ENCODE peak calls at places on chromosomes 1 and 21, in ten cellular contexts. J is right atrium auricular region; H is heart left ventricle; C is dorsolateral prefrontal cortex; Z is CD8-positive, alpha-beta T cell; L is suprapubic skin; O is kidney epithelial cell; R is IMR-90; K is astrocyte of the cerebellum; M is small intestine. P is an unnamed sample.

GRCh38 chr1:176998396-176998795 is 166.1 kb downstream of the ASTN1 start:
- DNase-seq in J (no peak), H (no peak), C (no peak), Z (no peak), L (no peak), O (no peak), R (no peak), K (no peak), M (no peak), P (no peak)

GRCh38 chr1:34125721-34126380 is 39.2 kb downstream of the CSMD2 start:
- DNase-seq in J (no peak), H (no peak), C (no peak), Z (no peak), L (no peak), O (no peak), R (no peak), K (no peak), M (no peak), P (no peak)

GRCh38 chr1:153957744-153958110 is 685 bp downstream of the CRTC2 start:
- DNase-seq in J (no peak), H (no peak), C (no peak), Z (peak; percentile 49), L (no peak), O (no peak), R (no peak), K (no peak), M (peak; percentile 33), P (no peak)

GRCh38 chr1:169849346-169850022 is 44.2 kb downstream of the SCYL3 start:
- DNase-seq in J (no peak), H (no peak), C (no peak), Z (no peak), L (no peak), O (no peak), R (no peak), K (no peak), M (no peak), P (no peak)

GRCh38 chr1:93701619-93702018 is 20.0 kb upstream of the BCAR3 start:
- DNase-seq in J (no peak), H (no peak), C (no peak), Z (no peak), L (no peak), O (peak; percentile 100), R (peak; percentile 99), K (peak; percentile 94), M (no peak), P (peak; percentile 94)

GRCh38 chr1:247409869-247410544 is 6.0 kb upstream of the NLRP3 start:
- DNase-seq in J (no peak), H (no peak), C (no peak), Z (no peak), L (no peak), O (no peak), R (no peak), K (no peak), M (no peak), P (no peak)

GRCh38 chr21:45507888-45508508 is 34.2 kb downstream of the SLC19A1 start:
- DNase-seq in J (no peak), H (no peak), C (no peak), Z (no peak), L (peak; percentile 35), O (no peak), R (no peak), K (no peak), M (no peak), P (no peak)

GRCh38 chr1:55284856-55285255 is 69.7 kb upstream of the USP24 start:
- DNase-seq in J (no peak), H (no peak), C (no peak), Z (no peak), L (no peak), O (no peak), R (peak; percentile 60), K (peak; percentile 26), M (peak; percentile 14), P (no peak)

GRCh38 chr1:117695796-117696505 is 90.1 kb downstream of the TENT5C start:
- DNase-seq in J (peak; percentile 78), H (no peak), C (no peak), Z (no peak), L (no peak), O (peak; percentile 38), R (peak; percentile 96), K (no peak), M (no peak), P (peak; percentile 88)

GRCh38 chr1:62288669-62289068 is 30.6 kb downstream of the KANK4 start:
- DNase-seq in J (no peak), H (no peak), C (no peak), Z (no peak), L (no peak), O (no peak), R (no peak), K (no peak), M (no peak), P (no peak)

GRCh38 chr1:202959276-202959620 is 1.1 kb upstream of the ADIPOR1 start:
- DNase-seq in J (no peak), H (no peak), C (no peak), Z (no peak), L (no peak), O (peak; percentile 39), R (peak; percentile 74), K (no peak), M (peak; percentile 42), P (no peak)

GRCh38 chr21:46661211-46661625 is 25.7 kb downstream of the PRMT2 start:
- DNase-seq in J (no peak), H (peak; percentile 81), C (peak; percentile 66), Z (no peak), L (no peak), O (peak; percentile 34), R (peak; percentile 82), K (peak; percentile 69), M (peak; percentile 17), P (no peak)

GRCh38 chr1:71054281-71054731 is 6.7 kb upstream of the PTGER3 start:
- DNase-seq in J (no peak), H (peak; percentile 55), C (no peak), Z (no peak), L (no peak), O (no peak), R (no peak), K (no peak), M (no peak), P (no peak)

GRCh38 chr1:32246888-32247273 is at the start of gene FAM167B:
- DNase-seq in J (peak; percentile 71), H (no peak), C (no peak), Z (no peak), L (peak; percentile 72), O (no peak), R (peak; percentile 71), K (no peak), M (no peak), P (peak; percentile 84)

GRCh38 chr1:65082346-65083040 is 65.5 kb upstream of the AK4 start:
- DNase-seq in J (no peak), H (no peak), C (no peak), Z (no peak), L (no peak), O (no peak), R (no peak), K (no peak), M (no peak), P (no peak)

GRCh38 chr1:48876221-48876785 is 99.6 kb upstream of the BEND5 start:
- DNase-seq in J (no peak), H (no peak), C (no peak), Z (no peak), L (no peak), O (no peak), R (no peak), K (no peak), M (no peak), P (no peak)

DNA sequence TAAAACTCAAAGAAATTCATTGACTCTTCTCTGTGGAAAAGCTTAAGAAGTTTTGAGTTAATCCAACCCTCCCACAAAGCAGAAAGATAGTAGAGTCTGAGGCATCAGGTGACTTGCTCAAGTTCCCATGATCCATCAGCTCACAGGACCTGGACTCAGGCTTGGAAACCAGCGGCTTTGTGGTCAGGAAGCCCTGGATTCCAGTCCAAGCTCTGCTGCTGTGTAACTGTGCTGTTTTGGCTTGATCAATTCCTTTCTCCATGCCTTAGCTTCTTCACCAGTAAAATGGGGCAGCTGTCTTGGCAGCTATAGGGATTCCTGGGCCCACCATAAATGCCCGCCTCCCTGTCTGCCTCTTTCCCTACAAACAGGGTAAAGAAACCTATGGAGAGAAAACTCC is 180.2 kb downstream of the HIVEP3 start:
- DNase-seq in J (no peak), H (no peak), C (no peak), Z (no peak), L (no peak), O (no peak), R (peak; percentile 54), K (no peak), M (no peak), P (no peak)
- H3K4me3 ChIP-seq in J (no peak overlapping the region), H (no peak overlapping the region), C (peak overlapping the region; percentile 23), Z (no peak overlapping the region), L (peak overlapping the region; percentile 28), O (no peak overlapping the region), R (no peak overlapping the region), K (no peak overlapping the region), M (no peak overlapping the region), P (no peak overlapping the region)

DNA sequence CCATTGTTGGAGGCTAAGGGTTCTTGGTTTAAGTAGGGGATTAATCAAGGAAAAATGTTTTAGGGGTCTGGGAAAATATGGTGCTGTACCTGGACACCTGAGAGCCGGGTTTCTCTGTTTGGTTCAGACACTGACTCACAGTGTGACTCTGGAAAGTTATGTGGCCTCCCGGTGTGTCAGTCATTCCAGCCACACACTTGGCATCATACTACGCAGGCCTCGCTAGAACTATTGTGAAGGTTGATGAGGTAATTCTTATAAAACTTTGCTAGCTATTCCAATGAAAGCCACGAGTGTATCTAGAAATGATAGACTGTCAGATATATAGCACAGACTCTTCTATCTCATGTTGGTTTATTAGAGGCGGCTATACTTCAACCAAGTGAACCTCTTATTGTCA is 4.8 kb upstream of the CAMSAP2 start:
- DNase-seq in J (no peak), H (no peak), C (no peak), Z (no peak), L (no peak), O (no peak), R (no peak), K (peak; percentile 15), M (no peak), P (no peak)
- H3K4me3 ChIP-seq in J (no peak overlapping the region), H (no peak overlapping the region), C (no peak overlapping the region), Z (no peak overlapping the region), L (no peak overlapping the region), O (no peak overlapping the region), R (no peak overlapping the region), K (no peak overlapping the region), M (no peak overlapping the region), P (no peak overlapping the region)

DNA sequence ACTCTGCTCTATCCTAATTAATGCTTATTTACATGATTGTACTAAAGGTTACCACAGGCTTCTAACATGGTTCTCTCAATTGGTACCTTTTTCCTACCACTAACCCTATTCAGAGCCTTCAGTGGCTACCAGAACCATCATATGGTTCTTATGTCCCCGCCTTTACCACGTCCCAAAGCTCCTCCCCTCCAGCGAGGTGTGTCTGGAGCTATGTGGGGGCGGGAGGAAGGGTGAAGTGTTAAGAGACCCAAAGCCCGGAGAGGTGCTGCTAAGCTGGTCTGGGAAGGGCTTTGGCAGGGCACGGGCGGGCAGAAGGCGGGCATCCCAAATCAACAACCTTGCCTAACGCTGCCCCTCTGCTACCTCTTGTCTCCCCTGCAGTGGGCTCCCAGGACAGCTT is 10.0 kb downstream of the SPATA46 start:
- DNase-seq in J (no peak), H (no peak), C (no peak), Z (no peak), L (no peak), O (no peak), R (no peak), K (no peak), M (peak; percentile 25), P (no peak)
- H3K4me3 ChIP-seq in J (no peak overlapping the region), H (peak overlapping the region; percentile 49), C (no peak overlapping the region), Z (no peak overlapping the region), L (peak overlapping the region; percentile 23), O (no peak overlapping the region), R (peak overlapping the region; percentile 23), K (no peak overlapping the region), M (no peak overlapping the region), P (peak overlapping the region; percentile 60)

GRCh38 chr1:204102029-204102611 is 29.2 kb downstream of the SOX13 start:
- DNase-seq in J (no peak), H (peak; percentile 60), C (no peak), Z (peak; percentile 21), L (no peak), O (no peak), R (no peak), K (no peak), M (no peak), P (no peak)
- H3K4me3 ChIP-seq in J (no peak overlapping the region), H (no peak overlapping the region), C (no peak overlapping the region), Z (no peak overlapping the region), L (no peak overlapping the region), O (no peak overlapping the region), R (no peak overlapping the region), K (no peak overlapping the region), M (no peak overlapping the region), P (no peak overlapping the region)

P was measured in BJ.